ENCODE peak calls at places on chromosomes 6 and 20, in seven cellular contexts. I, P, V, E, N, M and Y are unnamed samples.

GRCh38 chr20:13736792-13737191 is 47.9 kb downstream of the ESF1 start:
- DNase-seq in P (no peak), N (peak), I (no peak), M (peak), V (no peak), E (no peak), Y (no peak)

GRCh38 chr6:121791396-121792315 is 356.2 kb downstream of the GJA1 start:
- DNase-seq in E (no peak), P (no peak), M (no peak), N (no peak), V (peak), I (no peak), Y (no peak)

GRCh38 chr6:159594750-159595117 is 98.3 kb downstream of the SOD2 start:
- DNase-seq in M (peak), E (no peak), V (peak), N (no peak), I (no peak), P (no peak), Y (no peak)

GRCh38 chr6:45896783-45897441 is 118.7 kb downstream of the CLIC5 start:
- DNase-seq in I (no peak), V (peak), P (no peak), N (peak), E (no peak), M (peak), Y (no peak)

GRCh38 chr6:7550433-7550801 is 8.9 kb downstream of the DSP start:
- DNase-seq in N (no peak), E (no peak), V (no peak), I (no peak), P (no peak), M (no peak), Y (no peak)

GRCh38 chr6:147738516-147739187 is 230.2 kb downstream of the SAMD5 start:
- DNase-seq in N (peak), I (no peak), E (no peak), P (no peak), V (peak), M (peak), Y (no peak)

GRCh38 chr20:61601361-61601760 is 349.3 kb downstream of the CDH4 start:
- DNase-seq in N (no peak), V (no peak), P (no peak), M (no peak), E (no peak), I (no peak), Y (no peak)

GRCh38 chr6:33732819-33733218 is 13.9 kb downstream of the IP6K3 start:
- DNase-seq in M (no peak), I (no peak), V (no peak), N (no peak), P (no peak), E (no peak), Y (no peak)

GRCh38 chr20:41392871-41393704 is 26.5 kb upstream of the EMILIN3 start:
- DNase-seq in P (no peak), I (no peak), M (no peak), N (no peak), V (no peak), E (no peak), Y (no peak)

GRCh38 chr20:63102720-63103375 is 96.1 kb upstream of the BHLHE23 start:
- DNase-seq in I (peak), M (no peak), V (peak), E (peak), P (peak), N (no peak), Y (no peak)

GRCh38 chr6:85464722-85465150 is 14.9 kb downstream of the NT5E start:
- DNase-seq in I (no peak), V (peak), N (no peak), E (no peak), M (peak), P (no peak), Y (peak)

GRCh38 chr20:5696011-5696559 is 54.1 kb upstream of the SHLD1 start:
- DNase-seq in M (no peak), I (no peak), E (no peak), N (peak), V (peak), P (no peak), Y (no peak)

GRCh38 chr6:121351911-121352310 is 17.6 kb upstream of the TBC1D32 start:
- DNase-seq in M (no peak), E (no peak), V (no peak), I (no peak), P (no peak), N (no peak), Y (no peak)

GRCh38 chr6:108684809-108685329 is 124.2 kb downstream of the FOXO3 start:
- DNase-seq in M (peak), N (no peak), P (no peak), V (peak), E (no peak), I (peak), Y (no peak)

GRCh38 chr6:128238248-128238647 is 282.2 kb downstream of the PTPRK start:
- DNase-seq in V (no peak), P (no peak), E (no peak), M (no peak), I (no peak), N (no peak), Y (no peak)

GRCh38 chr20:46353506-46354206 is 45.4 kb upstream of the CDH22 start:
- DNase-seq in N (no peak), E (no peak), V (no peak), P (no peak), I (no peak), M (no peak), Y (no peak)

GRCh38 chr20:57439432-57439831 is 48.2 kb downstream of the RBM38 start:
- DNase-seq in N (no peak), I (no peak), E (no peak), V (peak), M (no peak), P (no peak), Y (peak)

GRCh38 chr6:453152-453551 is 61.6 kb downstream of the IRF4 start:
- DNase-seq in V (peak), E (no peak), P (no peak), I (no peak), N (no peak), M (no peak), Y (no peak)

GRCh38 chr20:47676219-47676721 is 109.0 kb downstream of the SULF2 start:
- DNase-seq in E (no peak), P (no peak), V (no peak), I (no peak), M (no peak), N (no peak), Y (no peak)

GRCh38 chr20:24032412-24032898 is 43.9 kb upstream of the GGTLC1 start:
- DNase-seq in V (no peak), N (no peak), M (no peak), P (no peak), I (no peak), E (no peak), Y (no peak)

GRCh38 chr6:113329942-113330897 is 526.9 kb upstream of the MARCKS start:
- DNase-seq in P (no peak), N (no peak), E (no peak), I (no peak), V (no peak), M (no peak), Y (no peak)

GRCh38 chr6:17115251-17116089 is 13.6 kb downstream of the STMND1 start:
- DNase-seq in E (no peak), M (peak), V (peak), P (no peak), N (peak), I (no peak), Y (peak)